ENCODE peak calls at places on chromosome 12, in seven cellular contexts. T is keratinocyte, U is PC-3, D is SK-N-SH, G is astrocyte, M is fibroblast of lung, Q is IMR-90. J is an unnamed sample.

GRCh38 chr12:2415568-2415944 is 362.8 kb downstream of the CACNA1C start:
- DNase-seq in T (no peak), U (no peak), D (no peak), G (no peak), M (no peak), Q (no peak), J (no peak)

GRCh38 chr12:27946396-27946795 is 26.1 kb downstream of the PTHLH start:
- DNase-seq in T (no peak), U (no peak), D (no peak), G (peak; percentile 84), M (peak; percentile 82), Q (no peak), J (no peak)

GRCh38 chr12:25320123-25321006 is 69.6 kb upstream of the KRAS start:
- DNase-seq in T (no peak), U (no peak), D (no peak), G (peak; percentile 65), M (peak; percentile 67), Q (no peak), J (no peak)

GRCh38 chr12:109759076-109759420 is 45.4 kb downstream of the FAM222A start:
- DNase-seq in T (no peak), U (no peak), D (peak; percentile 26), G (no peak), M (no peak), Q (no peak), J (peak; percentile 57)

GRCh38 chr12:121792607-121793500 is 634 bp downstream of the RHOF start:
- DNase-seq in T (no peak), U (peak; percentile 36), D (no peak), G (no peak), M (no peak), Q (no peak), J (peak; percentile 87)

GRCh38 chr12:9335867-9336266 is 127.7 kb upstream of the PZP start:
- DNase-seq in T (no peak), U (no peak), D (no peak), G (no peak), M (no peak), Q (no peak), J (peak; percentile 23)

GRCh38 chr12:105204916-105205315 is 31.1 kb downstream of the APPL2 start:
- DNase-seq in T (no peak), U (peak; percentile 83), D (no peak), G (peak; percentile 84), M (peak; percentile 92), Q (peak; percentile 84), J (no peak)

GRCh38 chr12:43662736-43663135 is 95.9 kb downstream of the PUS7L start:
- DNase-seq in T (no peak), U (no peak), D (no peak), G (no peak), M (no peak), Q (no peak), J (no peak)

GRCh38 chr12:78096909-78097597 is 266.4 kb downstream of the NAV3 start:
- DNase-seq in T (no peak), U (no peak), D (peak; percentile 60), G (peak; percentile 47), M (peak; percentile 56), Q (peak; percentile 69), J (no peak)

GRCh38 chr12:90287585-90287984 is 578.9 kb upstream of the ATP2B1 start:
- DNase-seq in T (no peak), U (peak; percentile 15), D (no peak), G (no peak), M (no peak), Q (no peak), J (no peak)

GRCh38 chr12:109582636-109583035 is 9.0 kb downstream of the MVK start:
- DNase-seq in T (peak; percentile 26), U (peak; percentile 45), D (peak; percentile 46), G (no peak), M (no peak), Q (no peak), J (peak; percentile 82)

GRCh38 chr12:8844665-8845064 is 22.2 kb downstream of the A2ML1 start:
- DNase-seq in T (no peak), U (no peak), D (peak; percentile 39), G (peak; percentile 18), M (peak; percentile 36), Q (peak; percentile 16), J (no peak)

GRCh38 chr12:106681210-106681609 is 93.3 kb upstream of the RIC8B start:
- DNase-seq in T (no peak), U (no peak), D (no peak), G (no peak), M (no peak), Q (no peak), J (peak; percentile 53)

GRCh38 chr12:460301-461230 is 827 bp downstream of the B4GALNT3 start:
- DNase-seq in T (no peak), U (no peak), D (peak; percentile 82), G (no peak), M (peak; percentile 15), Q (no peak), J (peak; percentile 75)

GRCh38 chr12:50764116-50764860 is 387 bp downstream of the ATF1 start:
- DNase-seq in T (no peak), U (no peak), D (peak; percentile 91), G (no peak), M (peak; percentile 32), Q (peak; percentile 23), J (peak; percentile 89)

GRCh38 chr12:12916135-12916956 is 25.0 kb downstream of the GPRC5A start:
- DNase-seq in T (peak; percentile 33), U (peak; percentile 81), D (peak; percentile 80), G (peak; percentile 46), M (peak; percentile 62), Q (peak; percentile 73), J (peak; percentile 98)

GRCh38 chr12:28568709-28569108 is 378.5 kb downstream of the CCDC91 start:
- DNase-seq in T (no peak), U (no peak), D (peak; percentile 32), G (peak; percentile 73), M (peak; percentile 72), Q (no peak), J (no peak)

GRCh38 chr12:56763753-56764657 is 881 bp downstream of the HSD17B6 start:
- DNase-seq in T (no peak), U (peak; percentile 33), D (no peak), G (peak; percentile 52), M (peak; percentile 66), Q (peak; percentile 82), J (no peak)

GRCh38 chr12:25925064-25925463 is 33.4 kb upstream of the RASSF8 start:
- DNase-seq in T (no peak), U (no peak), D (no peak), G (no peak), M (no peak), Q (no peak), J (no peak)

GRCh38 chr12:124010687-124011086 is 37.7 kb downstream of the ZNF664 start:
- DNase-seq in T (no peak), U (no peak), D (no peak), G (no peak), M (no peak), Q (no peak), J (no peak)

GRCh38 chr12:23884909-23885308 is 64.6 kb downstream of the SOX5 start:
- DNase-seq in T (no peak), U (no peak), D (peak; percentile 28), G (no peak), M (no peak), Q (no peak), J (no peak)

GRCh38 chr12:3207174-3207573 is 130.0 kb downstream of the TSPAN9 start:
- DNase-seq in T (no peak), U (no peak), D (no peak), G (no peak), M (no peak), Q (no peak), J (no peak)

GRCh38 chr12:102642199-102642598 is 161.8 kb upstream of the IGF1 start:
- DNase-seq in T (no peak), U (no peak), D (no peak), G (peak; percentile 6), M (no peak), Q (peak; percentile 50), J (no peak)

GRCh38 chr12:16076553-16076952 is 165.4 kb downstream of the DERA start:
- DNase-seq in T (no peak), U (peak; percentile 66), D (peak; percentile 17), G (no peak), M (no peak), Q (peak; percentile 2), J (peak; percentile 72)

GRCh38 chr12:120265483-120266179 is at the start of gene PXN:
- DNase-seq in T (no peak), U (peak; percentile 89), D (peak; percentile 100), G (no peak), M (peak; percentile 61), Q (peak; percentile 72), J (peak; percentile 98)

GRCh38 chr12:96810057-96810456 is 97.0 kb upstream of the NEDD1 start:
- DNase-seq in T (no peak), U (peak; percentile 86), D (no peak), G (peak; percentile 6), M (peak; percentile 8), Q (no peak), J (no peak)

GRCh38 chr12:108296933-108297332 is 42.2 kb downstream of the CMKLR1 start:
- DNase-seq in T (no peak), U (no peak), D (no peak), G (no peak), M (no peak), Q (no peak), J (no peak)

GRCh38 chr12:116964004-116964739 is 53.4 kb downstream of the FBXW8 start:
- DNase-seq in T (no peak), U (no peak), D (peak; percentile 43), G (no peak), M (no peak), Q (peak; percentile 7), J (peak; percentile 26)
- H3K9ac ChIP-seq in T (no peak overlapping the region), U (no peak overlapping the region), D (no peak overlapping the region), G (no peak overlapping the region), M (no peak overlapping the region), Q (no peak overlapping the region), J (no peak overlapping the region)

GRCh38 chr12:53983580-53984572 is 1.1 kb upstream of the HOXC10 start:
- DNase-seq in T (no peak), U (no peak), D (no peak), G (no peak), M (no peak), Q (no peak), J (peak; percentile 68)
- H3K4me3 ChIP-seq in T (peak overlapping the region; percentile 67), U (no peak overlapping the region), D (no peak overlapping the region), G (no peak overlapping the region), M (no peak overlapping the region), Q (no peak overlapping the region), J (no peak overlapping the region)

DNA sequence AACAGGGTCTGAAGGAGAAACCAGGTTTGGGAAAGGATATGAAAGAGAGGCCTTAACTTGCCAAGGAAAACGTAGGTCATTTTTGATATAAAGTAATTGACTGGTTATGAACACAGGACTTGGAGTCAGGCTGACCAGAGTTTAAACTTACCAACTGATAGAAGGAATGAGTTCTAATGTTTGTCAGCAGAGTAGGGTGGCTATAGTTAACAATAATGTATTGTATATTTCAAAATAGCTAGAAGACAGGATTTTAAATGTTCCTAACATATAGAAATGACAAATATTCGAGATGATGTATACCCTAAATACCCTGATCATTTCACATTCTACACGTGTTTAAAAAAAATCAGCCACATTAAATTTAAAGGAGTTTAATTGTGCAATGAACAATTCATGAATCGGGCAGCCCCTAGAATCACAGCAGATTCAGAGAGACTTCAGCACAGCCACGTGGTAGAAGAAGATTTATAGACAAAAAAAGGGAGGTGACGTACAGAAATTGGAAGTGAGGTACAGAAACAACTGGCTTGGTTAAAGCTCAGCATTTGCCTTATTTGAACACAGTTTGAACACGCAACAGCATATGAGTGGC is 52.5 kb upstream of the PLEKHG7 start:
- DNase-seq in T (no peak), U (no peak), D (no peak), G (no peak), M (no peak), Q (no peak), J (no peak)
- TF ChIP-seq CTCF in T (no peak), U (peak; percentile 1), D (no peak), G (no peak), M (no peak), Q (no peak), J (no peak)

GRCh38 chr12:93571360-93571853 is 1.1 kb upstream of the SOCS2 start:
- DNase-seq in T (no peak), U (peak; percentile 63), D (peak; percentile 86), G (peak; percentile 31), M (peak; percentile 51), Q (peak; percentile 55), J (peak; percentile 99)
- H3K9ac ChIP-seq in T (peak overlapping the region; percentile 88), U (peak overlapping the region; percentile 68), D (peak overlapping the region; percentile 96), G (peak overlapping the region; percentile 87), M (peak overlapping the region; percentile 83), Q (peak overlapping the region; percentile 47), J (peak overlapping the region; percentile 87)

J was measured in endodermal cell.